ENCODE peak calls at places on chromosomes 6 and 20, in six cellular contexts. F is A549, U is sigmoid colon, B is heart left ventricle, C is uterus, H is body of pancreas. P is an unnamed sample.

GRCh38 chr20:48910360-48910781 is 11.1 kb upstream of the ARFGEF2 start:
- DNase-seq in F (no peak), U (no peak), B (no peak), C (no peak), H (no peak), P (no peak)

GRCh38 chr6:33430991-33431879 is 11.4 kb downstream of the SYNGAP1 start:
- DNase-seq in F (peak), U (peak), B (peak), C (peak), H (no peak), P (no peak)

GRCh38 chr6:169571123-169571962 is 130.5 kb downstream of the WDR27 start:
- DNase-seq in F (peak), U (no peak), B (no peak), C (no peak), H (no peak), P (peak)

GRCh38 chr6:87789198-87789899 is 87.3 kb upstream of the AKIRIN2 start:
- DNase-seq in F (peak), U (no peak), B (no peak), C (no peak), H (no peak), P (no peak)

GRCh38 chr6:17851001-17851719 is 136.3 kb downstream of the KIF13A start:
- DNase-seq in F (no peak), U (no peak), B (no peak), C (no peak), H (no peak), P (no peak)

GRCh38 chr20:56299362-56299761 is 50.8 kb downstream of the MC3R start:
- DNase-seq in F (no peak), U (no peak), B (no peak), C (no peak), H (no peak), P (no peak)

GRCh38 chr6:13112921-13113320 is 215.4 kb downstream of the TBC1D7 start:
- DNase-seq in F (no peak), U (no peak), B (no peak), C (no peak), H (no peak), P (no peak)

GRCh38 chr6:6565069-6565468 is 23.5 kb upstream of the LY86 start:
- DNase-seq in F (no peak), U (no peak), B (no peak), C (no peak), H (peak), P (no peak)

GRCh38 chr6:109896333-109896732 is 81.8 kb upstream of the GPR6 start:
- DNase-seq in F (no peak), U (no peak), B (no peak), C (no peak), H (no peak), P (no peak)

GRCh38 chr20:10924628-10925266 is 250.9 kb upstream of the JAG1 start:
- DNase-seq in F (no peak), U (no peak), B (no peak), C (peak), H (no peak), P (no peak)

GRCh38 chr20:53028337-53029007 is 56.3 kb downstream of the TSHZ2 start:
- DNase-seq in F (no peak), U (no peak), B (no peak), C (no peak), H (no peak), P (no peak)

GRCh38 chr6:5490495-5491069 is 229.3 kb downstream of the FARS2 start:
- DNase-seq in F (no peak), U (no peak), B (no peak), C (no peak), H (no peak), P (no peak)

GRCh38 chr6:123909989-123910388 is 106.3 kb downstream of the NKAIN2 start:
- DNase-seq in F (no peak), U (no peak), B (no peak), C (no peak), H (no peak), P (no peak)

DNA sequence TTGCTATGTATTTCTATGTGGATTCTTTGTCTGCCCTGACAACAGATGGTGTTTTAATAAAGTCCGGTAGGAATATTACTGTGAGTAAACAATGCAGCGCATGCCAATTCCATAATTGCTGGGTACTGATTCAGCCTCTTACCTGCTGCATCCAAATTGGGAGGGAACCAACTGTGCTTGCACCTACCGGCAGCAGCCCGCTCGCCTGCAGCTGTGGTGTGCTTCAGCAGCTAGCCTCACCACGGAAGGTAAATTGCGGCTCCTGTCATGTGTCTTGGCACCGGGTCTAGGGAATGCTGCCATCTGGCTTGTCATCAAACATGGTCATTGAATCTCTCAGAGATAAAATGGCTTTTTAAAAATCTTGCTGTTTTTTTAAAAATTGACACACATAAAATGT is 704.8 kb upstream of the SLC35B3 start:
- DNase-seq in F (no peak), U (no peak), B (no peak), C (no peak), H (peak), P (peak)
- H3K4me3 ChIP-seq in F (no peak), U (no peak), B (no peak), C (no peak), H (no peak), P (no peak)

DNA sequence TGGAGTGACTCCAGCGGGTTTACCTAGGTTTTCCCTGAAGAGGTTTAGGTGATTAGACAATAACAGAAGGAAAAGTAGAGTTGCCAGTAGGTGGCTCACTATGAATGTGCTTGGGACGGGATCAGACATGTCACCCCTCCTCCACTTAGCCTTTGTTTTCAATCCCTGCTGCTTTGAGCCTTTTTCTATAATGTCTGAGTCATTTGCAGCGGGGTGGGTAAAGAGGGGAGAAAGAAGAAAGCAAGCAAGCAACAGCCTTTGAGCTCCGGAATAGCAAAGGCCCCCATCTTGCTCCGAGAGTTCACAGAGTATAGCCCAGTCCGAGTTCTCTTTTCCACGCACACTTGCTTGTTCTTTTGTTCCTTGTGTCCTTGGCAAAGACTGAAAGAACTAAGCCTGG is 129.1 kb downstream of the PACRG start:
- DNase-seq in F (peak), U (peak), B (no peak), C (no peak), H (peak), P (no peak)
- TF ChIP-seq CTCF in F (peak), U (no peak), B (peak), C (peak), H (peak), P (no peak)

GRCh38 chr6:31266721-31267360 is 5.1 kb downstream of the HLA-C start:
- DNase-seq in F (no peak), U (no peak), B (no peak), C (no peak), H (no peak), P (no peak)

GRCh38 chr6:31271641-31272357 is at the start of gene HLA-C:
- DNase-seq in F (peak), U (peak), B (peak), C (peak), H (peak), P (peak)

GRCh38 chr6:31265926-31266325 is 6.0 kb downstream of the HLA-C start:
- DNase-seq in F (no peak), U (no peak), B (no peak), C (no peak), H (no peak), P (peak)

GRCh38 chr6:31270788-31271640 is 878 bp downstream of the HLA-C start:
- DNase-seq in F (no peak), U (peak), B (peak), C (peak), H (peak), P (no peak)

DNA sequence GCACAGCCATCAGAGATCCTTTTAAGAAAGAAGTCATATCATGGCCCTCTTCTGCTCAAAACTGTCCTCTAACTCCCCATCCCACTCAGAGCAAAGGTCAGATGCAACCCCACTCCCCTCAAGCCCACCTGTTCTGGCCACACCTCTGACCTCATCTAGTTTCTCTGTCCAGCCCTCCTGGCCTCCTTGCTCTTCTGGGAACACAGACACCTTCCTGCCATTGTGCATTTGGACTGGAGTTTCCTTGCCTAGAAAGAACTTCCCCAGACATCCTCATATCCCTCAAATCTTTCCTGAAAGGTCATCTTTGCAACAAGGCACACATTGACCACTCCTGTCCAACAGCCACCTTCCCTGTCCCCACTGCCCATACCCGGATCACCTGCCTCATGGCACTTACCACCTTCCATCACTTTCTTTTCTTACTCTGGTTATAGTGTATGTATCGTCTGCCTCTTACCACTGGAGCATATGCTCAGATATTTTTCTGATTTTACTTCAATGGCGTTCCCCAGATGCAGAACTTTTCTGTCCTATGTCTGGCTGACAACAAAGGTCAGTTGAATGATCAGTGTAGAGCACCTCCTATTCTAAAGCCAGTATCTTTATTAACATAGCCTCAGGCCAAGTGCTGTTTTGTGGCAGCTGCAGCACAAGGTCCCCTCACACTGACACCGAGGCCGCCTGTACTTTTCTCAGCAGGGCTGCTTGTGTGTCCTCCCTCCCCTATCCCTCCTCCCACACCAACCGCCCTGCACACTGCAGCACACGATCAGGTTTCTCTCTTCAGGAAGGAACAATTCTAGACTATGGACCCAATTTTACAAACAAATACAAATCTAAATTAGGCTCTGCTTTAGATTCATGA is 4.2 kb downstream of the HLA-C start:
- DNase-seq in F (no peak), U (no peak), B (no peak), C (no peak), H (no peak), P (no peak)
- TF ChIP-seq POLR2A in F (no peak), U (no peak), B (no peak), C (no peak), H (no peak), P (no peak)

GRCh38 chr6:73714227-73714626 is 18.2 kb downstream of the CD109 start:
- DNase-seq in F (no peak), U (no peak), B (no peak), C (no peak), H (no peak), P (no peak)

GRCh38 chr6:73710948-73711347 is 14.9 kb downstream of the CD109 start:
- DNase-seq in F (no peak), U (no peak), B (no peak), C (no peak), H (no peak), P (no peak)

GRCh38 chr6:73710470-73710869 is 14.5 kb downstream of the CD109 start:
- DNase-seq in F (no peak), U (no peak), B (no peak), C (peak), H (no peak), P (no peak)

GRCh38 chr6:73712536-73712935 is 16.5 kb downstream of the CD109 start:
- DNase-seq in F (no peak), U (no peak), B (no peak), C (no peak), H (no peak), P (no peak)

DNA sequence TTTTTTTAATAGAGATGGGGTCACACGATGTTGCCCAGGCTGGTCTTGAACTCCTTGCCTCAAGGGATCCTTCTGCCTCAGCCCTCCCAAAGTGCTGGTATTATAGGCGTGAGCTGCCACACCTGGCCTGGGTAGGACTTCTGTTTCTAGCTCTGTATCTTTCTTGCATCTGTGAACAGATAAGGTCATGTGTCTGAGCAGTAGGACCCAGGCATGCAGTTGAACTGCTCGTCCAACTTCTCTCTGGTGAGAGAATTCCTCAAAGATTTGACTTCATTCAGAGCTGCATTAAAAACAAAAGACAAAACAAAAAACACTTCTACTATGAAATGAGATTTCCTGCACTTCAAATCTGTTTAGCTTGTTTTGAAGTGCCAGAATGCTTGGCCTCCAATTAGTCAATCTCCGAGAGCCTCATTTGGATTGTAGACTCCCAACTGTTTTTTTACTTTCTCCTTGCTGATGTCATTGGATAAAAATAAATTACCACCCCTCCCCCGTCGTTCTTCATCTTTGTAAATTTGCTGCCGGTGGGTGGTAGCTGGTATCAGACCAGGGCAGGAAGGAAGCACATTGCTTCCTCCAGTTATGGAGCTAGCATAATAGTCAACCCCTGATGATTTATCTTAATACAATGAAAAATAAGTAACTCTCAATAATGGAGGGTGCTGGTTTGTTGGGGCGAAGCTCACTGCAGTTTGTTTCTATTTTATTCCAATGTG is 17.6 kb downstream of the CD109 start:
- DNase-seq in F (no peak), U (no peak), B (no peak), C (no peak), H (no peak), P (no peak)
- H3K4me3 ChIP-seq in F (no peak), U (no peak), B (no peak), C (no peak), H (no peak), P (no peak)

GRCh38 chr20:63497946-63498935 is 642 bp downstream of the EEF1A2 start:
- DNase-seq in F (peak), U (peak), B (peak), C (no peak), H (peak), P (no peak)

GRCh38 chr20:63497138-63497945 is 1.5 kb downstream of the EEF1A2 start:
- DNase-seq in F (no peak), U (peak), B (peak), C (no peak), H (peak), P (no peak)

GRCh38 chr20:63499333-63499969 is 568 bp upstream of the EEF1A2 start:
- DNase-seq in F (no peak), U (peak), B (no peak), C (no peak), H (peak), P (no peak)

GRCh38 chr20:63500151-63500901 is 1.4 kb upstream of the EEF1A2 start:
- DNase-seq in F (no peak), U (no peak), B (peak), C (no peak), H (no peak), P (no peak)

GRCh38 chr20:63498950-63499332 is at the start of gene EEF1A2:
- DNase-seq in F (peak), U (peak), B (peak), C (no peak), H (peak), P (no peak)
- TF ChIP-seq CTCF in F (peak), U (no peak), B (no peak), C (no peak), H (no peak), P (no peak)

DNA sequence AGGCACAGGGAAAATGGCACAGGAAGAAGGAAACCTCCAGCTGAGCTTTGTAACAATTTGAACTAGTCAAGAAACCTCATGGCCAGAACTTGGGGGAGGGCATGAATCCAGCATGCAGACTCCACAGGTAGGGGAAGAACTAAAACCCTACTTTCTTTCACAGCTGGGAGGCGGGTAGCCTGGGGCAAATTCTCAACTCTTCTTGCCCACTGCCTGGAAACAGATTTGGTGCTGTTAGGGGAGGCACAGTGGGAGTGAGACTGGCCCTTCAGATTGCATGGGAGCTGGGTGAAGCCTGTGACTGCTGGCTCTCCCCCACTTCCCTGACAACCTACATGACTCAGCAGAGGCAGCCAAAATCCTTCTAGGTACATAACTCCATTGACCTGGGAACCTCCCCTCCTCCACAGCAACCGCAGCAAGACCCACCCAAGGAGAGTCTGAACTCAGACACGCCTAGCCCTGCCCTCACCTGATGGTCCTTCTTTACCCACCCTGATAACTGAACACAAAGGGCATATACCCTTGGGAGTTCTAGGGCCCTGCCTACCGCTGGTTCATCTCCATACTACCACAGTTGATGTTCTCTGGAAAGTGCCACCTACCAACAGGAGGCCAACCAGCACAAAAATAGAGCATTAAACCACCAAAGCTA is 37.2 kb upstream of the TRIM27 start:
- DNase-seq in F (no peak), U (no peak), B (no peak), C (no peak), H (no peak), P (no peak)
- TF ChIP-seq POLR2A in F (no peak), U (no peak), B (no peak), C (no peak), H (no peak), P (no peak)

GRCh38 chr6:75205776-75206334 is at the start of gene COL12A1:
- DNase-seq in F (peak), U (peak), B (peak), C (peak), H (peak), P (peak)
- H3K4me3 ChIP-seq in F (peak), U (peak), B (peak), C (peak), H (peak), P (peak)

DNA sequence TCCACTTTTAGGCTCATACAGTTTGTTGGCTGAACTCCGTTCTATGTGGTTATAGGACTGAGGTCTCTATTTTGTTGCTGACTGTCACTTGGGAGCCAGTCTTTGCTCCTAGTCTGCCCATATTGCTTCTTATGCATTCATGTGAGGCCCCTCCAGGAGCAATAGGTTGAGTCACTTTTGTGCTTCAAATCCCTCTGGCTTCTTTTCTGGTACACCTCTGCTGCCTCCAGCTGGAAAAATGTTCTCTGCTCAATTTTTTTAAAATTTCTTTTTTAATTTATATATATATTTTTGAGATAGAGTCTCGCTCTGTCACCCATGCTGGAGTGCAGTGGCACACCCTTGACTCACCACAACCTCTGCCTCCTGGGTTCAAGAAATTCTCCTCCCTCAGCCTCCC is 42.7 kb upstream of the NOX3 start:
- DNase-seq in F (no peak), U (no peak), B (no peak), C (no peak), H (no peak), P (no peak)
- TF ChIP-seq CTCF in F (no peak), U (no peak), B (no peak), C (no peak), H (no peak), P (no peak)